ENCODE peak calls at places on chromosomes 1 and 21, in eight cellular contexts. W, J, B, U, R, Q, D and C are unnamed samples.

GRCh38 chr1:219465247-219466093 is 147.4 kb downstream of the ZC3H11B start:
- DNase-seq in Q (no peak), B (no peak), U (no peak), W (no peak), D (no peak), R (no peak), J (no peak), C (no peak)

GRCh38 chr1:20302093-20302471 is 11.4 kb downstream of the VWA5B1 start:
- DNase-seq in D (no peak), Q (no peak), R (no peak), B (no peak), W (no peak), U (no peak), J (no peak), C (peak; percentile 62)

GRCh38 chr1:211920141-211920572 is 89.6 kb upstream of the LPGAT1 start:
- DNase-seq in U (peak; percentile 61), R (no peak), J (no peak), D (no peak), B (peak; percentile 26), Q (no peak), W (peak; percentile 38), C (no peak)

GRCh38 chr1:22822371-22822770 is 111.7 kb downstream of the EPHB2 start:
- DNase-seq in D (no peak), J (no peak), Q (no peak), U (no peak), W (no peak), B (no peak), R (no peak), C (no peak)

GRCh38 chr1:217135569-217135915 is 412.3 kb upstream of the ESRRG start:
- DNase-seq in R (no peak), B (no peak), J (no peak), D (no peak), Q (no peak), U (no peak), W (no peak), C (no peak)

GRCh38 chr1:16155537-16156410 is at the start of gene EPHA2:
- DNase-seq in U (peak; percentile 90), J (no peak), B (peak; percentile 38), Q (no peak), R (peak; percentile 12), D (peak; percentile 87), W (peak; percentile 90), C (peak; percentile 89)

GRCh38 chr21:33123396-33124120 is 53.6 kb downstream of the OLIG1 start:
- DNase-seq in W (no peak), B (no peak), J (no peak), Q (no peak), R (no peak), D (no peak), U (no peak), C (no peak)

GRCh38 chr1:84402060-84402459 is 3.8 kb downstream of the DNASE2B start:
- DNase-seq in D (no peak), U (no peak), J (no peak), R (no peak), W (no peak), B (no peak), Q (no peak), C (no peak)

GRCh38 chr1:34460193-34460592 is 283.5 kb downstream of the C1orf94 start:
- DNase-seq in J (no peak), Q (no peak), R (peak; percentile 31), U (no peak), D (peak; percentile 26), W (peak; percentile 18), B (peak; percentile 12), C (peak; percentile 16)

GRCh38 chr1:8086071-8086470 is 60.0 kb upstream of the ERRFI1 start:
- DNase-seq in D (no peak), J (no peak), Q (no peak), R (no peak), B (no peak), W (no peak), U (no peak), C (no peak)

GRCh38 chr1:67614511-67614934 is 70.5 kb upstream of the GADD45A start:
- DNase-seq in R (no peak), U (peak; percentile 47), Q (no peak), B (no peak), W (no peak), J (no peak), D (no peak), C (no peak)

GRCh38 chr1:7583291-7584096 is 187.6 kb upstream of the VAMP3 start:
- DNase-seq in J (no peak), B (no peak), R (no peak), W (no peak), U (peak; percentile 10), Q (no peak), D (no peak), C (no peak)

GRCh38 chr1:109984190-109984455 is 442 bp upstream of the AHCYL1 start:
- DNase-seq in U (peak; percentile 55), R (no peak), B (no peak), J (no peak), D (no peak), W (no peak), Q (no peak), C (no peak)

GRCh38 chr1:56627019-56627635 is 18.0 kb upstream of the PRKAA2 start:
- DNase-seq in U (no peak), J (no peak), Q (no peak), D (no peak), R (no peak), B (no peak), W (no peak), C (no peak)

GRCh38 chr1:227869851-227870305 is 54.4 kb downstream of the PRSS38 start:
- DNase-seq in U (no peak), B (peak; percentile 81), J (no peak), W (no peak), D (no peak), Q (no peak), R (no peak), C (peak; percentile 37)

GRCh38 chr1:222331340-222331739 is 216.6 kb downstream of the HHIPL2 start:
- DNase-seq in B (no peak), J (no peak), Q (no peak), R (no peak), W (no peak), U (no peak), D (no peak), C (no peak)

GRCh38 chr1:212752256-212752933 is 39.2 kb downstream of the NSL1 start:
- DNase-seq in W (no peak), U (no peak), R (no peak), D (no peak), J (no peak), B (no peak), Q (no peak), C (no peak)

GRCh38 chr1:25875856-25876692 is 566 bp upstream of the PAQR7 start:
- DNase-seq in B (no peak), W (no peak), D (no peak), Q (no peak), U (no peak), J (no peak), R (no peak), C (no peak)

GRCh38 chr1:163410073-163410522 is 88.3 kb downstream of the NUF2 start:
- DNase-seq in W (peak; percentile 31), J (no peak), D (peak; percentile 23), R (no peak), B (no peak), U (peak; percentile 25), Q (no peak), C (no peak)

GRCh38 chr1:236753554-236753953 is 41.5 kb upstream of the MTR start:
- DNase-seq in W (no peak), D (peak; percentile 48), U (no peak), Q (no peak), R (no peak), J (no peak), B (no peak), C (no peak)

GRCh38 chr1:96234299-96234698 is 487.3 kb upstream of the PTBP2 start:
- DNase-seq in D (peak; percentile 9), Q (no peak), W (peak; percentile 42), R (no peak), B (no peak), J (no peak), U (peak; percentile 52), C (peak; percentile 49)

GRCh38 chr1:226276987-226277386 is 32.0 kb downstream of the LIN9 start:
- DNase-seq in J (no peak), D (no peak), Q (no peak), R (no peak), B (no peak), U (no peak), W (no peak), C (no peak)

GRCh38 chr1:243234978-243235657 is 20.0 kb downstream of the CEP170 start:
- DNase-seq in D (no peak), U (no peak), W (no peak), J (no peak), Q (no peak), B (no peak), R (no peak), C (no peak)

GRCh38 chr21:37564924-37565529 is 198.5 kb downstream of the DYRK1A start:
- DNase-seq in W (no peak), B (no peak), D (no peak), U (no peak), R (no peak), Q (no peak), J (no peak), C (no peak)

GRCh38 chr1:40742363-40743061 is 41.1 kb upstream of the KCNQ4 start:
- DNase-seq in B (no peak), R (no peak), W (no peak), U (no peak), J (no peak), Q (no peak), D (no peak), C (no peak)

GRCh38 chr1:199742547-199742946 is 285.0 kb upstream of the NR5A2 start:
- DNase-seq in J (no peak), D (peak; percentile 75), U (no peak), B (no peak), W (no peak), R (no peak), Q (no peak), C (no peak)

GRCh38 chr1:67158401-67158800 is 7.9 kb upstream of the IL23R start:
- DNase-seq in D (no peak), W (no peak), B (no peak), J (no peak), U (no peak), Q (no peak), R (no peak), C (no peak)